ENCODE peak calls at places on chromosomes 12 and 14, in nine cellular contexts. O is activated CD4-positive, alpha-beta T cell treated with anti-CD3 and anti-CD28 coated beads for 36 hours; I is ELR; K is non-pigmented ciliary epithelial cell; N is activated CD8-positive, alpha-beta T cell treated with anti-CD3 and anti-CD28 coated beads, Interleukin-2, amount 10 ng/mL, durations not matched to agents 7 days and 5 days; G is activated gamma-delta T cell; F is globus pallidus; S is left lung; X is occipital lobe. Q is an unnamed sample.

GRCh38 chr12:106581543-106582263 is 1.1 kb upstream of the RFX4 start:
- DNase-seq in I (peak), G (no peak), F (no peak), S (no peak), K (no peak), O (peak), X (no peak), N (no peak), Q (no peak)

GRCh38 chr14:25055998-25056687 is 6.2 kb upstream of the STXBP6 start:
- DNase-seq in S (no peak), O (no peak), F (no peak), I (peak), G (no peak), X (no peak), K (no peak), N (no peak), Q (no peak)

GRCh38 chr12:54993181-54993835 is 8.7 kb upstream of the TESPA1 start:
- DNase-seq in F (peak), X (no peak), I (peak), O (peak), N (peak), K (peak), G (no peak), S (no peak), Q (peak)

GRCh38 chr12:54933381-54933780 is 51.2 kb downstream of the TESPA1 start:
- DNase-seq in O (peak), S (no peak), K (no peak), I (peak), F (no peak), G (no peak), N (peak), X (no peak), Q (no peak)

GRCh38 chr12:23659151-23659550 is 290.3 kb downstream of the SOX5 start:
- DNase-seq in N (no peak), S (no peak), X (no peak), F (no peak), K (no peak), G (no peak), O (no peak), I (no peak), Q (no peak)

GRCh38 chr12:54360717-54361456 is 3.4 kb downstream of the GPR84 start:
- DNase-seq in F (no peak), K (peak), S (peak), N (peak), I (peak), X (peak), O (peak), G (no peak), Q (peak)

GRCh38 chr12:82964446-82964845 is 277.7 kb downstream of the TMTC2 start:
- DNase-seq in F (no peak), K (no peak), I (no peak), N (no peak), O (no peak), G (no peak), X (no peak), S (no peak), Q (no peak)

GRCh38 chr14:77730976-77731497 is 23.1 kb downstream of the SLIRP start:
- DNase-seq in K (no peak), S (no peak), N (no peak), I (peak), X (no peak), G (no peak), F (no peak), O (no peak), Q (no peak)

GRCh38 chr14:34711169-34711568 is 3.2 kb downstream of the CFL2 start:
- DNase-seq in N (no peak), G (no peak), O (no peak), S (no peak), X (no peak), I (peak), K (peak), F (peak), Q (no peak)

GRCh38 chr12:41972196-41972994 is 172.3 kb downstream of the GXYLT1 start:
- DNase-seq in F (no peak), I (no peak), O (no peak), S (no peak), X (no peak), K (no peak), G (no peak), N (no peak), Q (no peak)

GRCh38 chr14:104076743-104077142 is 8.8 kb upstream of the ASPG start:
- DNase-seq in N (no peak), F (no peak), X (no peak), O (no peak), S (no peak), I (no peak), G (no peak), K (no peak), Q (no peak)

GRCh38 chr12:11397366-11397765 is 2.0 kb upstream of the PRB2 start:
- DNase-seq in F (no peak), N (no peak), O (no peak), X (no peak), K (no peak), G (no peak), S (no peak), I (no peak), Q (no peak)

GRCh38 chr12:58916891-58917570 is 3.3 kb downstream of the LRIG3 start:
- DNase-seq in F (peak), I (peak), O (no peak), K (peak), X (no peak), N (no peak), G (no peak), S (peak), Q (no peak)